ENCODE peak calls at places on chromosomes 11 and 22, in seven cellular contexts. K is fibroblast of lung, W is endothelial cell, U is colonic mucosa, O is spleen, J is osteocyte, V is chondrocyte. S is an unnamed sample.
A peak's percentile ranks its signal among the peaks of the same experiment; 100 is the strongest.

GRCh38 chr22:37816543-37817180 is 6.5 kb upstream of the GALR3 start:
- DNase-seq in K (no peak), W (no peak), U (no peak), O (no peak), J (no peak), V (peak; percentile 80), S (no peak)

GRCh38 chr22:31561238-31561887 is 65.0 kb downstream of the SFI1 start:
- DNase-seq in K (peak; percentile 78), W (peak; percentile 82), U (peak; percentile 83), O (peak; percentile 81), J (peak; percentile 91), V (no peak), S (peak; percentile 43)

GRCh38 chr11:83002522-83002921 is 69.2 kb downstream of the RAB30 start:
- DNase-seq in K (no peak), W (no peak), U (no peak), O (no peak), J (no peak), V (no peak), S (no peak)

GRCh38 chr11:111454561-111455192 is 57.5 kb downstream of the BTG4 start:
- DNase-seq in K (peak; percentile 68), W (peak; percentile 77), U (peak; percentile 40), O (no peak), J (peak; percentile 84), V (no peak), S (peak; percentile 22)

GRCh38 chr11:114344494-114344893 is 48.3 kb downstream of the NNMT start:
- DNase-seq in K (no peak), W (no peak), U (no peak), O (no peak), J (no peak), V (no peak), S (no peak)

GRCh38 chr22:47202819-47203553 is 440.5 kb downstream of the TBC1D22A start:
- DNase-seq in K (no peak), W (no peak), U (peak; percentile 13), O (peak; percentile 62), J (peak; percentile 60), V (no peak), S (no peak)

GRCh38 chr11:107711861-107712260 is at the start of gene SLN:
- DNase-seq in K (no peak), W (no peak), U (no peak), O (no peak), J (no peak), V (no peak), S (no peak)

GRCh38 chr11:83827940-83828554 is 541.9 kb upstream of the CCDC90B start:
- DNase-seq in K (peak; percentile 59), W (no peak), U (no peak), O (no peak), J (no peak), V (no peak), S (no peak)

GRCh38 chr11:66178183-66178582 is 90.3 kb upstream of the RAB1B start:
- DNase-seq in K (no peak), W (no peak), U (no peak), O (no peak), J (no peak), V (no peak), S (no peak)

GRCh38 chr11:515131-515530 is 8.1 kb upstream of the RNH1 start:
- DNase-seq in K (no peak), W (no peak), U (no peak), O (no peak), J (no peak), V (no peak), S (no peak)

GRCh38 chr11:521179-521688 is 14.1 kb downstream of the HRAS start:
- DNase-seq in K (no peak), W (no peak), U (no peak), O (no peak), J (no peak), V (no peak), S (no peak)

GRCh38 chr11:518463-519202 is 11.6 kb upstream of the RNH1 start:
- DNase-seq in K (peak; percentile 89), W (peak; percentile 86), U (peak; percentile 95), O (peak; percentile 97), J (peak; percentile 96), V (no peak), S (peak; percentile 94)

GRCh38 chr11:516400-516799 is 9.4 kb upstream of the RNH1 start:
- DNase-seq in K (no peak), W (no peak), U (no peak), O (no peak), J (no peak), V (no peak), S (no peak)

DNA sequence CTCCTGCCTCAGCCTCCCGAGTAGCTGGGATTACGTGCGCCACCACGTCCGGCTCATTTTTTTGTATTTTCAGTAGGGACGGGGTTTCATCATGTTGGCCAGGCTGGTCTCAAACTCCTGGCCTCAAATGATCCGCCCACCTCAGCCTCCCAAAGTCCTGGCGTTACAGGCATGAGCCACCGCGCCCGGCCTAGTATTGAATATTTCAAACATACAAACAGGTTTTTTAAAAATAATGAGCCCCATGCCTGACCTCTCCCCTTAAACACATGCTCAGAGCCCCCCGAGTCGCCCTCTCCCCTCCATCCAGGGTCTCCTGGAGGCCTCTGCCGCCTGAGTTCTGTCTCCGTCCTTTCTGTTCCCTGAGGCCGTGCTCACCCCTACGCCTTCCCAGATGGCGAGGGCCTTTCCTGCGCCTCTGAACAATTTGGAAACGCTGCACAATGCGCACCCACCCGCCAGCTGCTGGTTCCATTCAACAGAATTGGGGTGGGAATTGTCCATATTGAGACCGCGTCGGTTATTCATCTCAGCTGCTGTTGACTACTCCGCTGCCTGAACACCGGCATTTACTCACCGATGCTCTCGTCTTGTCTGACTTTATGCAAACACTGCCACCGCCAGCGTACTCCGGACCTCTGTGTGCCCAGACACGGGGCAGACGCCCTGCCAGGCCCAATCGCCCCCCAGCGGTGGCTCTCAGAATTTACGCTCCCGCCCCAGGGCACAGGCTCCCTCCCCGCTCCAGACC is 13.6 kb upstream of the RNH1 start:
- DNase-seq in K (no peak), W (no peak), U (no peak), O (no peak), J (peak; percentile 84), V (no peak), S (no peak)
- TF ChIP-seq CTCF in K (no peak), W (no peak), U (no peak), O (no peak), J (peak; percentile 22), V (peak; percentile 49), S (no peak)

GRCh38 chr22:17198188-17199130 is 20.8 kb downstream of the ADA2 start:
- DNase-seq in K (no peak), W (peak; percentile 80), U (no peak), O (no peak), J (no peak), V (no peak), S (no peak)

GRCh38 chr22:17199131-17199731 is 20.0 kb downstream of the ADA2 start:
- DNase-seq in K (peak; percentile 50), W (peak; percentile 68), U (no peak), O (no peak), J (no peak), V (no peak), S (peak; percentile 64)

GRCh38 chr22:17205432-17205831 is 13.8 kb downstream of the ADA2 start:
- DNase-seq in K (no peak), W (no peak), U (no peak), O (no peak), J (no peak), V (no peak), S (no peak)

DNA sequence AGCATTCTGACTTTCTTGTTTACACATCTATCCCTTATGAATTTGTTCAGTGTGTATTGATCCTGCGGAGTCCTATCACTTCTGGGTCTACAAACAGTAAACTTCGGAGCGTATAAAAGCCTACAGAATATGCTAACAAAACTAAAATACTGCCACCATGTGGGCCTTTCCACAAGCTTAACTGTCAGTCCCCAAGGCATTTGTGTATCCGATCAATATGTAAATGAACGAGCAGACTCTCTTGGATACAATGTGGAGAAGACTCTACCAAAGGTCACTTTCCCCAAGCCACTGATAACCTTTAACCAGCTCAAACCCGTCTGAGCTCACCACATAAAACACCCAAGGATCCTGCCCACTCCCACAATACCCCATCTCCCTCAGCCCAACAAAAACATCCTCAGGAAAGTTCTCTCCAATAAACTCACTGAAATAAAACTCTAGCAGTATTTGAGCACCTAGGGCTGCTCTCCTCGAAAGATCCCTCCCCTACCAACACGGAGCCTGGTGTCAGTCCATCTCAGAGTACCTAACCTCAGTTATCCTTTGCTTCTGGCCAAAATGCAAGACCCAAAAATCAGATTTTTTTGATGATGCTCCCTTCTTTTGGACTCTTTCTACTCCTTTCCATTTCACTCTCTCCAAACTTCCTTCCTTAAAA is 17.8 kb downstream of the ADA2 start:
- DNase-seq in K (peak; percentile 47), W (no peak), U (no peak), O (no peak), J (no peak), V (no peak), S (peak; percentile 7)
- TF ChIP-seq CTCF in K (peak; percentile 43), W (no peak), U (no peak), O (no peak), J (peak; percentile 16), V (peak; percentile 46), S (peak; percentile 36)

GRCh38 chr11:118996926-118997626 is 862 bp upstream of the CENATAC start:
- DNase-seq in K (no peak), W (peak; percentile 17), U (no peak), O (peak; percentile 73), J (no peak), V (no peak), S (no peak)
- TF ChIP-seq CTCF in K (peak; percentile 13), W (peak; percentile 28), U (no peak), O (no peak), J (peak; percentile 15), V (peak; percentile 40), S (peak; percentile 3)

GRCh38 chr11:71370020-71370747 is 78.0 kb downstream of the DHCR7 start:
- DNase-seq in K (no peak), W (no peak), U (no peak), O (no peak), J (no peak), V (no peak), S (no peak)

GRCh38 chr11:71372693-71373657 is 75.2 kb downstream of the DHCR7 start:
- DNase-seq in K (peak; percentile 56), W (no peak), U (no peak), O (no peak), J (no peak), V (no peak), S (peak; percentile 10)

GRCh38 chr11:71369411-71369810 is 78.8 kb downstream of the DHCR7 start:
- DNase-seq in K (no peak), W (no peak), U (no peak), O (no peak), J (no peak), V (no peak), S (no peak)

GRCh38 chr11:71371674-71372069 is 76.5 kb downstream of the DHCR7 start:
- DNase-seq in K (no peak), W (no peak), U (no peak), O (no peak), J (no peak), V (no peak), S (no peak)

DNA sequence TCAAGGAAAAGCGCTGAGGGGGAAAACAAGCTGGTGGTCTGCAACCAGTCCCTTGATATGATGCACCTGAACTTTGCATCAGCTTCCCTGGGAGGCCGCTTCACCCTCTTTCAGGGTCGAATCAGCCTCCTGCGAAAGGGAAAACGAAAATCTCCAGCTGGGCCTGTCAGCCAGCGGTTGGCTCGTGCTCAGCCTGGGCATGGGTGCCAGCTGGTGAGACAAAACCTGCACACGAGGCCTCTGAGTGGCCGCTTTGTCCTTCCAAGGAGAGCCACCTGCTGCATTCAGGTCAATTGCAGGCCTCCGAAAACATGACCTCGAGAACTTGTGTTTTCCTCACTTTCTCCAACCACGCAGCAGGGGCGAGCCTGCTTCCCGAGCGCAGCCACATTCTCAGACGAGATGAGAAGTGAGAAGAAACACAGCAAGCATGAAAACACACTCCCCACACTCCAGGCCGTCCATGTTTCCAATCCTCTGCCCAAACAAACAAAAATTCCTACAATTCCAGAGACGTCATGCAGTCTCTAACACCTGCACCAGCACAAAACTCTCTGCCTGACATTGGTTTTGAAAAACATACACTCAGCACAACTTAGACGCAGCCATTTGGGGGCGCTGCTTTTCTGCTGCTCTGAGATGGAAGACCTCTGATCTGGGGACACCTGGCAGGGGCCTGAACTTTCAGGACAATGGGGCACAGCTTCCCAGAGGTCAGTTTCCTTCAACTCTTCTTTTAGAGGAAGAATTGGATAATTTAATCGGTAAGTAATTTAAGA is 77.1 kb downstream of the DHCR7 start:
- DNase-seq in K (no peak), W (no peak), U (no peak), O (no peak), J (no peak), V (no peak), S (no peak)
- TF ChIP-seq CTCF in K (no peak), W (no peak), U (no peak), O (no peak), J (no peak), V (no peak), S (no peak)

S was measured in AG09319.